ENCODE peak calls at places on chromosomes 2 and 18, in seven cellular contexts. V is cardiac muscle cell, C is breast epithelium, S is fibroblast of lung, F is AG04450, X is psoas muscle, Y is K562. M is an unnamed sample.
A peak's percentile ranks its signal among the peaks of the same experiment; 100 is the strongest.

GRCh38 chr2:176001281-176001902 is 675 bp downstream of the LNPK start:
- DNase-seq in V (peak; percentile 63), F (no peak), Y (peak; percentile 53), X (peak; percentile 28), S (peak; percentile 52), C (no peak), M (no peak)

GRCh38 chr2:36461039-36461681 is 105.6 kb downstream of the CRIM1 start:
- DNase-seq in V (no peak), C (no peak), F (peak; percentile 80), S (peak; percentile 97), X (no peak), Y (no peak), M (no peak)

GRCh38 chr18:62282188-62282629 is 42.9 kb upstream of the TNFRSF11A start:
- DNase-seq in Y (no peak), V (no peak), X (no peak), F (peak; percentile 41), C (no peak), S (peak; percentile 91), M (no peak)

GRCh38 chr2:120429586-120430500 is 83.9 kb downstream of the INHBB start:
- DNase-seq in C (no peak), Y (no peak), V (no peak), X (no peak), F (no peak), S (no peak), M (no peak)

GRCh38 chr2:219684721-219685689 is 57.6 kb downstream of the SLC4A3 start:
- DNase-seq in V (no peak), Y (peak; percentile 62), X (peak; percentile 58), C (peak; percentile 81), S (peak; percentile 46), F (no peak), M (peak; percentile 40)

GRCh38 chr2:105143467-105144127 is 97.9 kb upstream of the GPR45 start:
- DNase-seq in X (peak; percentile 16), S (peak; percentile 50), C (no peak), F (no peak), V (peak; percentile 50), Y (peak; percentile 23), M (no peak)

GRCh38 chr2:97659256-97660043 is 4.4 kb downstream of the ACTR1B start:
- DNase-seq in V (no peak), S (no peak), C (no peak), X (no peak), F (no peak), Y (no peak), M (no peak)

GRCh38 chr2:56448403-56448998 is 264.7 kb downstream of the CCDC85A start:
- DNase-seq in F (no peak), V (no peak), X (no peak), Y (no peak), C (no peak), S (peak; percentile 32), M (no peak)

GRCh38 chr2:58899692-58900091 is 658.6 kb upstream of the FANCL start:
- DNase-seq in F (no peak), V (no peak), S (peak; percentile 64), C (no peak), X (no peak), Y (no peak), M (no peak)

GRCh38 chr2:223051580-223052375 is at the start of gene KCNE4:
- DNase-seq in S (peak; percentile 52), Y (no peak), X (peak; percentile 16), C (no peak), V (no peak), F (no peak), M (no peak)

GRCh38 chr2:72115361-72116080 is 32.1 kb downstream of the CYP26B1 start:
- DNase-seq in F (peak; percentile 27), S (peak; percentile 90), X (peak; percentile 70), V (no peak), Y (no peak), C (peak; percentile 96), M (peak; percentile 51)

GRCh38 chr2:205700331-205701132 is 18.2 kb downstream of the NRP2 start:
- DNase-seq in X (no peak), F (no peak), C (no peak), S (peak; percentile 97), Y (no peak), V (no peak), M (no peak)

GRCh38 chr2:173749315-173749714 is 215.9 kb downstream of the SP3 start:
- DNase-seq in Y (no peak), S (peak; percentile 39), F (no peak), V (peak; percentile 21), X (no peak), C (no peak), M (no peak)

GRCh38 chr18:45715212-45715780 is 8.7 kb upstream of the SLC14A1 start:
- DNase-seq in C (no peak), Y (no peak), S (no peak), F (no peak), X (no peak), V (no peak), M (no peak)

GRCh38 chr2:176699098-176699497 is 429.9 kb downstream of the MTX2 start:
- DNase-seq in V (no peak), S (no peak), C (no peak), F (no peak), Y (no peak), X (no peak), M (no peak)

GRCh38 chr2:230900336-230900995 is 24.6 kb downstream of the GPR55 start:
- DNase-seq in S (no peak), F (no peak), Y (no peak), C (peak; percentile 22), V (no peak), X (no peak), M (no peak)

GRCh38 chr2:79993144-79993543 is 311.4 kb downstream of the LRRTM1 start:
- DNase-seq in C (no peak), S (peak; percentile 34), Y (no peak), F (no peak), V (no peak), X (no peak), M (no peak)

GRCh38 chr2:18544171-18544570 is 16.3 kb downstream of the RDH14 start:
- DNase-seq in X (no peak), Y (no peak), V (no peak), S (peak; percentile 23), C (no peak), F (no peak), M (no peak)

GRCh38 chr2:133110201-133110600 is 440.2 kb upstream of the LYPD1 start:
- DNase-seq in X (no peak), S (no peak), Y (no peak), C (no peak), V (no peak), F (no peak), M (no peak)

GRCh38 chr2:18440141-18440605 is 120.3 kb downstream of the RDH14 start:
- DNase-seq in S (peak; percentile 93), F (peak; percentile 36), X (peak; percentile 56), V (no peak), Y (no peak), C (no peak), M (no peak)

GRCh38 chr2:54773233-54773632 is 49.8 kb downstream of the EML6 start:
- DNase-seq in X (no peak), F (no peak), C (no peak), V (no peak), Y (no peak), S (no peak), M (no peak)

GRCh38 chr2:54772531-54772930 is 49.1 kb downstream of the EML6 start:
- DNase-seq in S (peak; percentile 19), Y (no peak), V (no peak), X (no peak), C (no peak), F (no peak), M (no peak)

GRCh38 chr2:54775710-54776109 is 52.2 kb downstream of the EML6 start:
- DNase-seq in V (no peak), Y (no peak), C (no peak), S (no peak), X (no peak), F (no peak), M (no peak)

GRCh38 chr2:54772110-54772509 is 48.6 kb downstream of the EML6 start:
- DNase-seq in Y (no peak), S (peak; percentile 85), V (no peak), X (no peak), C (no peak), F (no peak), M (no peak)

DNA sequence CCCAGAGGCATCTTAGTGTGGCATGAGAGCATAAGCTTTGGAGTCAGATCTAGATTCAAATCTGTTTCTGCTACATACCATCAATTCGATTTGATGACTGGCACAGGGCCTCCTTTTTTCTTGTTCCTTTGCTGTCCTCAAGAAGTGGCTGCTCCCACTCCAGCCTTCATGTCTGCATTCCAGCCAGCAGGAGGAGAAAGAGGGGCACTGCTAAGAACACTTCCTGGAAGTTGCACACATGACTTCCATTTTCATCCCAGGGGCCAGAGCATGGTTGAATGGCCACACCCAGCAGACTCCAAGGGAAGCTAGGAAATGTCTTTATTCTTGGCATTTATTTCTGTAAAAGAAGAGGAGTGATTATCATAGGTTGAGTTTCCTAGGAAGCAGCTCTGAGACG is 50.4 kb downstream of the EML6 start:
- DNase-seq in S (peak; percentile 6), V (no peak), Y (no peak), F (no peak), C (no peak), X (no peak), M (no peak)
- TF ChIP-seq CTCF in S (peak; percentile 29), V (peak; percentile 24), Y (peak; percentile 33), F (peak; percentile 36), C (no peak), X (no peak), M (no peak)

DNA sequence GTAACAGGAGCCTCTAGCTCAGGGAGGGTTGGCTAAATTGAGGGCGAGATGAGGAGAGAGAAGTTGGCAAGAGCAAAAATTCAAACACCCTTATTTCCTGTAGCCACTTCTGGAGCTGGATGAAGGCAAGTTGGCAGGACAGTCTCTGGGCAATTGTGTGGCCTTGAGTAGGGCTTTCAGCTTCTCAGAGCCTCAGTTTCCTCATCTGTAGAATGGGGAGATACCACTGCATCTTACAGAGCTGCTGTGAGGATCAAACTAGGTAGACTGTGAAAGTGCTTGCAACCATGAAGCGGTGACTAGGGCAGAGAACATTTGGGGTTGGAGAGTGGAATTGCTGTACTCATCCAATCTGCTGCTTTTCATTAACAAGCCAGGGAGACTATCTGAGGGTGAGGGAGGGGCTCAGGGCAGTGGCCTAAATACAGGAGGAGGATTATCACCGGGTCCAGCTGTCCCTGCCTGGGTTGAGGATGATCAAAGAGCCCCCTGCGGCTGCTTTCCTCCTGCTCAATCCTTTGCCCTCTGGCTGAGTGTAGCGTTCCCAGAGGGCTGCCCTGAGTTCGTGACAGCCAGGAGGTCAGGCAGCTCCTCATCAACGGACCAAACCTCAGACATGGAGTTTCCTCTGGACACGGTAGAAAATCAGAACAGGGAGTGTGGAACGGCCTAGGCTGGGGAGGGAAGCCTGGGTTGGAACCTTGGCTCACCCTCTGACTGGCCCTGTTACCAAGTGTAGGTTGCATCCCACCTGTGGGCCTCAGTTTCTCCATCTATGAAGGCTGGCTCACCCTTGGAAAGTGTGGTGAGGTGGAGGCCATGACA is 23.7 kb downstream of the CIB4 start:
- DNase-seq in Y (no peak), S (no peak), F (no peak), X (no peak), V (no peak), C (no peak), M (no peak)
- TF ChIP-seq CTCF in Y (no peak), S (no peak), F (no peak), X (no peak), V (no peak), C (no peak), M (no peak)

GRCh38 chr2:194545978-194546377 is 1111.0 kb upstream of the SLC39A10 start:
- DNase-seq in F (no peak), Y (no peak), C (no peak), V (no peak), X (no peak), S (peak; percentile 2), M (no peak)
- TF ChIP-seq CTCF in F (no peak), Y (no peak), C (no peak), V (no peak), X (no peak), S (no peak), M (no peak)

GRCh38 chr2:184830531-184830930 is 232.2 kb downstream of the ZNF804A start:
- DNase-seq in F (no peak), V (no peak), C (no peak), X (no peak), Y (no peak), S (no peak), M (no peak)

GRCh38 chr2:184835081-184835728 is 236.9 kb downstream of the ZNF804A start:
- DNase-seq in X (no peak), V (peak; percentile 66), S (peak; percentile 3), F (no peak), C (no peak), Y (no peak), M (no peak)
- TF ChIP-seq CTCF in X (no peak), V (no peak), S (no peak), F (no peak), C (no peak), Y (no peak), M (no peak)